ENCODE peak calls at places on chromosomes 4 and X, in eight cellular contexts. B, D, J, A, Q, V, N and R are unnamed samples.

GRCh38 chr4:56465599-56466295 is 1.7 kb upstream of the SRP72 start:
- DNase-seq in B (no peak), D (no peak), J (no peak), A (peak; percentile 39), Q (no peak), V (peak; percentile 61), N (no peak), R (no peak)

GRCh38 chr4:141801558-141801957 is 165.2 kb downstream of the IL15 start:
- DNase-seq in B (no peak), D (no peak), J (no peak), A (no peak), Q (no peak), V (no peak), N (no peak), R (no peak)

GRCh38 chr4:131347816-131348215 is 1801.3 kb upstream of the PCDH10 start:
- DNase-seq in B (no peak), D (no peak), J (no peak), A (no peak), Q (no peak), V (no peak), N (no peak), R (no peak)

GRCh38 chrX:14529288-14529989 is at the start of gene GLRA2:
- DNase-seq in B (no peak), D (peak; percentile 2), J (no peak), A (peak; percentile 6), Q (no peak), V (no peak), N (peak; percentile 45), R (peak; percentile 4)

GRCh38 chrX:20015422-20015821 is 24.6 kb upstream of the BCLAF3 start:
- DNase-seq in B (no peak), D (no peak), J (no peak), A (peak; percentile 0), Q (no peak), V (no peak), N (no peak), R (no peak)

GRCh38 chr4:47075919-47076318 is 44.6 kb downstream of the GABRB1 start:
- DNase-seq in B (peak; percentile 22), D (no peak), J (no peak), A (no peak), Q (no peak), V (no peak), N (no peak), R (no peak)

GRCh38 chrX:56766554-56767412 is 37.7 kb downstream of the NBDY start:
- DNase-seq in B (no peak), D (no peak), J (no peak), A (peak; percentile 66), Q (no peak), V (no peak), N (no peak), R (no peak)

GRCh38 chr4:143382539-143382938 is 45.9 kb downstream of the GAB1 start:
- DNase-seq in B (no peak), D (no peak), J (no peak), A (peak; percentile 48), Q (no peak), V (peak; percentile 51), N (no peak), R (no peak)

GRCh38 chrX:861335-861890 is 230.8 kb downstream of the SHOX start:
- DNase-seq in B (no peak), D (no peak), J (no peak), A (no peak), Q (no peak), V (no peak), N (no peak), R (no peak)

GRCh38 chr4:82044141-82044993 is 329.4 kb downstream of the HNRNPD start:
- DNase-seq in B (peak; percentile 31), D (peak; percentile 9), J (peak; percentile 12), A (peak; percentile 84), Q (peak; percentile 73), V (peak; percentile 84), N (no peak), R (peak; percentile 27)

GRCh38 chrX:21487832-21488231 is 113.6 kb downstream of the CNKSR2 start:
- DNase-seq in B (no peak), D (no peak), J (no peak), A (peak; percentile 1), Q (no peak), V (peak; percentile 88), N (no peak), R (no peak)

GRCh38 chr4:24798036-24798610 is 2.8 kb downstream of the SOD3 start:
- DNase-seq in B (no peak), D (no peak), J (no peak), A (no peak), Q (no peak), V (peak; percentile 47), N (no peak), R (no peak)

GRCh38 chr4:112219826-112220366 is 11.7 kb upstream of the AP1AR start:
- DNase-seq in B (no peak), D (no peak), J (no peak), A (no peak), Q (no peak), V (no peak), N (no peak), R (no peak)

GRCh38 chr4:156560701-156561100 is 410.9 kb downstream of the PDGFC start:
- DNase-seq in B (no peak), D (no peak), J (no peak), A (no peak), Q (no peak), V (peak; percentile 6), N (no peak), R (no peak)

GRCh38 chrX:78945186-78945912 is at the start of gene P2RY10:
- DNase-seq in B (no peak), D (no peak), J (no peak), A (no peak), Q (no peak), V (no peak), N (no peak), R (peak; percentile 18)

GRCh38 chr4:102815981-102816380 is 11.4 kb downstream of the UBE2D3 start:
- DNase-seq in B (no peak), D (peak; percentile 82), J (peak; percentile 56), A (peak; percentile 48), Q (no peak), V (no peak), N (no peak), R (no peak)

GRCh38 chr4:21117771-21118170 is 417.5 kb downstream of the PACRGL start:
- DNase-seq in B (no peak), D (no peak), J (no peak), A (no peak), Q (no peak), V (no peak), N (no peak), R (no peak)

GRCh38 chr4:89119166-89119565 is 7.8 kb downstream of the TIGD2 start:
- DNase-seq in B (no peak), D (no peak), J (no peak), A (peak; percentile 38), Q (no peak), V (no peak), N (no peak), R (no peak)

GRCh38 chrX:38285649-38286048 is 41.7 kb downstream of the RPGR start:
- DNase-seq in B (no peak), D (no peak), J (no peak), A (no peak), Q (no peak), V (no peak), N (no peak), R (no peak)

GRCh38 chrX:93468075-93468474 is 205.3 kb downstream of the NAP1L3 start:
- DNase-seq in B (no peak), D (no peak), J (no peak), A (no peak), Q (no peak), V (no peak), N (no peak), R (no peak)

GRCh38 chrX:105715746-105716145 is 106.6 kb upstream of the NRK start:
- DNase-seq in B (no peak), D (no peak), J (no peak), A (no peak), Q (no peak), V (no peak), N (no peak), R (no peak)

GRCh38 chr4:106316773-106317409 is 541 bp downstream of the AIMP1 start:
- DNase-seq in B (no peak), D (no peak), J (no peak), A (no peak), Q (no peak), V (peak; percentile 34), N (no peak), R (no peak)

GRCh38 chr4:111871802-111872201 is 273.5 kb upstream of the FAM241A start:
- DNase-seq in B (no peak), D (no peak), J (no peak), A (no peak), Q (no peak), V (peak; percentile 49), N (no peak), R (no peak)

GRCh38 chrX:21838937-21839333 is 482 bp upstream of the MBTPS2 start:
- DNase-seq in B (no peak), D (peak; percentile 3), J (no peak), A (peak; percentile 48), Q (no peak), V (peak; percentile 50), N (no peak), R (no peak)

GRCh38 chrX:45768666-45769065 is 568.0 kb upstream of the DIPK2B start:
- DNase-seq in B (no peak), D (no peak), J (no peak), A (no peak), Q (no peak), V (no peak), N (no peak), R (no peak)

GRCh38 chrX:18885317-18886004 is 98.5 kb downstream of the PHKA2 start:
- DNase-seq in B (no peak), D (peak; percentile 10), J (no peak), A (peak; percentile 44), Q (no peak), V (no peak), N (no peak), R (peak; percentile 7)

GRCh38 chrX:140572724-140573123 is 67.9 kb upstream of the SOX3 start:
- DNase-seq in B (no peak), D (peak; percentile 4), J (peak; percentile 3), A (peak; percentile 27), Q (no peak), V (peak; percentile 41), N (peak; percentile 5), R (peak; percentile 6)

GRCh38 chr4:134862116-134862515 is 660.5 kb upstream of the PABPC4L start:
- DNase-seq in B (no peak), D (no peak), J (no peak), A (no peak), Q (no peak), V (no peak), N (no peak), R (no peak)

GRCh38 chrX:96982159-96982558 is 98.5 kb downstream of the RPA4 start:
- DNase-seq in B (no peak), D (no peak), J (no peak), A (no peak), Q (no peak), V (no peak), N (no peak), R (no peak)

GRCh38 chr4:118814901-118815300 is 21.0 kb downstream of the SEC24D start:
- DNase-seq in B (peak; percentile 65), D (no peak), J (no peak), A (no peak), Q (no peak), V (no peak), N (no peak), R (no peak)

GRCh38 chr4:122005064-122005755 is 53.4 kb upstream of the TRPC3 start:
- DNase-seq in B (no peak), D (peak; percentile 70), J (peak; percentile 56), A (no peak), Q (no peak), V (no peak), N (no peak), R (no peak)

GRCh38 chr4:148831945-148832344 is 389.7 kb upstream of the NR3C2 start:
- DNase-seq in B (no peak), D (peak; percentile 90), J (peak; percentile 89), A (peak; percentile 69), Q (no peak), V (peak; percentile 0), N (no peak), R (no peak)

GRCh38 chr4:69039071-69039470 is 57.2 kb upstream of the UGT2B7 start:
- DNase-seq in B (no peak), D (no peak), J (no peak), A (no peak), Q (no peak), V (no peak), N (no peak), R (no peak)